ENCODE peak calls at places on chromosome 7, in eight cellular contexts. D is AG08395; S is stimulated activated CD4-positive, alpha-beta T cell treated with anti-CD3 and anti-CD28 coated beads, TNF-alpha, amount 100 ng/mL, for 48 hours; W is fibroblast of pulmonary artery; T is coronary artery; Q is HuH-7; P is neuronal stem cell; J is NCI-H2029. Z is an unnamed sample.

GRCh38 chr7:5532520-5533335 is 109.1 kb upstream of the TNRC18 start:
- DNase-seq in Q (peak; percentile 67), D (peak; percentile 30), T (peak; percentile 78), S (no peak), W (no peak), P (no peak), J (no peak), Z (peak; percentile 82)

GRCh38 chr7:2488272-2488645 is 12.1 kb upstream of the GRIFIN start:
- DNase-seq in Q (no peak), S (no peak), D (peak; percentile 75), P (no peak), W (peak; percentile 46), J (no peak), T (peak; percentile 92), Z (no peak)

GRCh38 chr7:146131701-146132100 is 15.1 kb downstream of the CNTNAP2 start:
- DNase-seq in T (no peak), P (no peak), D (no peak), S (no peak), J (no peak), Q (no peak), W (no peak), Z (no peak)

GRCh38 chr7:40604601-40605438 is 470.0 kb downstream of the SUGCT start:
- DNase-seq in W (peak; percentile 76), Q (peak; percentile 49), D (no peak), J (no peak), T (no peak), S (peak; percentile 5), P (peak; percentile 54), Z (no peak)

GRCh38 chr7:92042056-92042737 is 92.1 kb downstream of the CYP51A1 start:
- DNase-seq in D (no peak), T (no peak), Q (peak; percentile 67), S (no peak), J (no peak), P (no peak), W (no peak), Z (no peak)

GRCh38 chr7:101688183-101688831 is 59.2 kb upstream of the MYL10 start:
- DNase-seq in J (no peak), Q (peak; percentile 91), D (peak; percentile 76), P (peak; percentile 79), W (peak; percentile 66), S (peak; percentile 77), T (peak; percentile 82), Z (no peak)

GRCh38 chr7:132472463-132473120 is 103.7 kb downstream of the PLXNA4 start:
- DNase-seq in T (no peak), S (no peak), D (peak; percentile 83), P (no peak), J (no peak), Q (no peak), W (peak; percentile 50), Z (no peak)

GRCh38 chr7:105693576-105693975 is 112.3 kb upstream of the EFCAB10 start:
- DNase-seq in D (no peak), Q (no peak), S (no peak), W (no peak), J (no peak), P (no peak), T (no peak), Z (no peak)

GRCh38 chr7:41385996-41386395 is 316.9 kb downstream of the INHBA start:
- DNase-seq in T (no peak), D (no peak), P (no peak), Q (no peak), W (no peak), J (no peak), S (no peak), Z (no peak)

GRCh38 chr7:84336303-84336702 is 141.7 kb upstream of the SEMA3A start:
- DNase-seq in W (peak; percentile 94), T (no peak), D (no peak), S (no peak), P (no peak), J (no peak), Q (peak; percentile 21), Z (peak; percentile 21)

GRCh38 chr7:28041508-28042314 is 138.9 kb downstream of the JAZF1 start:
- DNase-seq in Q (no peak), S (no peak), J (no peak), W (peak; percentile 63), D (peak; percentile 74), T (no peak), P (no peak), Z (no peak)

GRCh38 chr7:109983618-109984017 is 1107.3 kb upstream of the LRRN3 start:
- DNase-seq in W (no peak), J (no peak), D (no peak), Q (no peak), T (no peak), S (no peak), P (no peak), Z (no peak)

GRCh38 chr7:129169171-129169643 is 19.2 kb upstream of the SMO start:
- DNase-seq in D (peak; percentile 53), W (no peak), P (peak; percentile 49), T (no peak), J (peak; percentile 9), Q (no peak), S (no peak), Z (no peak)